ENCODE peak calls at places on chromosomes 12 and 14, in nine cellular contexts. W is hypothalamus, K is foreskin melanocyte, F is foreskin fibroblast, Y is uterus, V is amniotic epithelial cell, Q is osteoblast, M is amniotic stem cell, X is posterior vena cava. G is an unnamed sample.

GRCh38 chr12:1890119-1890703 is 28.2 kb downstream of the CACNA2D4 start:
- DNase-seq in W (no peak), K (no peak), F (no peak), Y (no peak), V (no peak), Q (no peak), M (no peak), X (no peak), G (no peak)

GRCh38 chr12:43357141-43357540 is 194.9 kb downstream of the ADAMTS20 start:
- DNase-seq in W (no peak), K (no peak), F (no peak), Y (no peak), V (peak; percentile 56), Q (no peak), M (no peak), X (no peak), G (no peak)

GRCh38 chr14:71711131-71711530 is 221.1 kb upstream of the RGS6 start:
- DNase-seq in W (no peak), K (no peak), F (no peak), Y (no peak), V (no peak), Q (no peak), M (no peak), X (no peak), G (no peak)

GRCh38 chr14:96202441-96203094 is 2.1 kb upstream of the BDKRB2 start:
- DNase-seq in W (no peak), K (no peak), F (no peak), Y (no peak), V (peak; percentile 41), Q (no peak), M (no peak), X (no peak), G (peak; percentile 5)

GRCh38 chr14:60637490-60638452 is 11.5 kb downstream of the SIX1 start:
- DNase-seq in W (no peak), K (no peak), F (no peak), Y (no peak), V (no peak), Q (peak; percentile 87), M (no peak), X (no peak), G (peak; percentile 52)

GRCh38 chr12:92603741-92604432 is 98.9 kb upstream of the PLEKHG7 start:
- DNase-seq in W (no peak), K (no peak), F (no peak), Y (no peak), V (no peak), Q (no peak), M (no peak), X (no peak), G (peak; percentile 11)

GRCh38 chr12:22271036-22271435 is 63.5 kb downstream of the ST8SIA1 start:
- DNase-seq in W (no peak), K (no peak), F (peak; percentile 70), Y (no peak), V (peak; percentile 93), Q (peak; percentile 68), M (no peak), X (no peak), G (peak; percentile 63)

GRCh38 chr12:62643470-62643869 is 176.8 kb downstream of the MON2 start:
- DNase-seq in W (no peak), K (no peak), F (no peak), Y (no peak), V (peak; percentile 32), Q (no peak), M (no peak), X (no peak), G (no peak)

GRCh38 chr12:6927999-6928702 is 392 bp downstream of the ATN1 start:
- DNase-seq in W (no peak), K (no peak), F (no peak), Y (peak; percentile 51), V (no peak), Q (peak; percentile 92), M (no peak), X (peak; percentile 73), G (no peak)

GRCh38 chr12:34219046-34219770 is 196.9 kb downstream of the ALG10 start:
- DNase-seq in W (no peak), K (no peak), F (no peak), Y (no peak), V (no peak), Q (no peak), M (no peak), X (no peak), G (no peak)

GRCh38 chr14:56322531-56322930 is 204.3 kb downstream of the PELI2 start:
- DNase-seq in W (no peak), K (no peak), F (no peak), Y (no peak), V (no peak), Q (no peak), M (no peak), X (no peak), G (no peak)

GRCh38 chr14:31884776-31885379 is 192.2 kb upstream of the ARHGAP5 start:
- DNase-seq in W (no peak), K (no peak), F (no peak), Y (no peak), V (peak; percentile 55), Q (peak; percentile 25), M (no peak), X (no peak), G (no peak)